ENCODE peak calls at places on chromosomes 5 and 9, in four cellular contexts. One of them, this sample, is unnamed.

GRCh38 chr9:137435980-137436760 is 5.0 kb downstream of the ENTPD8 start:
- DNase-seq in astrocyte of the spinal cord: peak
- DNase-seq in neuronal stem cell: no peak
- DNase-seq in NCI-H345: no peak
- DNase-seq in this sample: no peak

GRCh38 chr5:14729448-14730385 is 65.2 kb downstream of the OTULIN start:
- DNase-seq in astrocyte of the spinal cord: no peak
- DNase-seq in neuronal stem cell: no peak
- DNase-seq in NCI-H345: no peak
- DNase-seq in this sample: no peak

GRCh38 chr5:53100606-53101005 is 9.0 kb downstream of the MOCS2 start:
- DNase-seq in astrocyte of the spinal cord: no peak
- DNase-seq in neuronal stem cell: no peak
- DNase-seq in NCI-H345: no peak
- DNase-seq in this sample: no peak

GRCh38 chr5:131379723-131380122 is 115.9 kb downstream of the CDC42SE2 start:
- DNase-seq in astrocyte of the spinal cord: peak
- DNase-seq in neuronal stem cell: no peak
- DNase-seq in NCI-H345: no peak
- DNase-seq in this sample: no peak

GRCh38 chr5:34536699-34537098 is 119.4 kb upstream of the RAI14 start:
- DNase-seq in astrocyte of the spinal cord: no peak
- DNase-seq in neuronal stem cell: no peak
- DNase-seq in NCI-H345: no peak
- DNase-seq in this sample: no peak

GRCh38 chr5:93875693-93876092 is 134.3 kb upstream of the POU5F2 start:
- DNase-seq in astrocyte of the spinal cord: no peak
- DNase-seq in neuronal stem cell: no peak
- DNase-seq in NCI-H345: no peak
- DNase-seq in this sample: no peak

GRCh38 chr9:73176450-73176875 is 24.8 kb downstream of the ANXA1 start:
- DNase-seq in astrocyte of the spinal cord: peak
- DNase-seq in neuronal stem cell: no peak
- DNase-seq in NCI-H345: no peak
- DNase-seq in this sample: no peak

GRCh38 chr5:77305921-77306320 is 95.4 kb downstream of the PDE8B start:
- DNase-seq in astrocyte of the spinal cord: no peak
- DNase-seq in neuronal stem cell: no peak
- DNase-seq in NCI-H345: no peak
- DNase-seq in this sample: no peak

GRCh38 chr9:114080773-114081440 is 2.8 kb upstream of the AMBP start:
- DNase-seq in astrocyte of the spinal cord: no peak
- DNase-seq in neuronal stem cell: no peak
- DNase-seq in NCI-H345: no peak
- DNase-seq in this sample: no peak

GRCh38 chr9:124873664-124874063 is 11.7 kb downstream of the ARPC5L start:
- DNase-seq in astrocyte of the spinal cord: no peak
- DNase-seq in neuronal stem cell: no peak
- DNase-seq in NCI-H345: no peak
- DNase-seq in this sample: no peak

GRCh38 chr5:30832519-30832918 is 361.0 kb upstream of the CDH6 start:
- DNase-seq in astrocyte of the spinal cord: peak
- DNase-seq in neuronal stem cell: no peak
- DNase-seq in NCI-H345: peak
- DNase-seq in this sample: no peak

GRCh38 chr9:19934301-19934868 is 145.5 kb upstream of the SLC24A2 start:
- DNase-seq in astrocyte of the spinal cord: peak
- DNase-seq in neuronal stem cell: no peak
- DNase-seq in NCI-H345: no peak
- DNase-seq in this sample: no peak

GRCh38 chr5:92850886-92851285 is 730.1 kb downstream of the NR2F1-AS1 start:
- DNase-seq in astrocyte of the spinal cord: peak
- DNase-seq in neuronal stem cell: no peak
- DNase-seq in NCI-H345: no peak
- DNase-seq in this sample: no peak

GRCh38 chr9:29691758-29692407 is 2118.6 kb upstream of the C9orf72 start:
- DNase-seq in astrocyte of the spinal cord: peak
- DNase-seq in neuronal stem cell: peak
- DNase-seq in NCI-H345: peak
- DNase-seq in this sample: peak

GRCh38 chr5:135100011-135100410 is 66.0 kb upstream of the PITX1 start:
- DNase-seq in astrocyte of the spinal cord: no peak
- DNase-seq in neuronal stem cell: no peak
- DNase-seq in NCI-H345: no peak
- DNase-seq in this sample: no peak

GRCh38 chr9:90300901-90301688 is 341.5 kb downstream of the DIRAS2 start:
- DNase-seq in astrocyte of the spinal cord: peak
- DNase-seq in neuronal stem cell: no peak
- DNase-seq in NCI-H345: peak
- DNase-seq in this sample: peak

GRCh38 chr5:109739741-109740140 is 50.0 kb downstream of the MAN2A1 start:
- DNase-seq in astrocyte of the spinal cord: peak
- DNase-seq in neuronal stem cell: peak
- DNase-seq in NCI-H345: no peak
- DNase-seq in this sample: no peak

GRCh38 chr9:23751614-23752013 is 74.4 kb downstream of the ELAVL2 start:
- DNase-seq in astrocyte of the spinal cord: no peak
- DNase-seq in neuronal stem cell: no peak
- DNase-seq in NCI-H345: no peak
- DNase-seq in this sample: no peak

GRCh38 chr5:56673171-56673570 is 142.2 kb upstream of the MAP3K1 start:
- DNase-seq in astrocyte of the spinal cord: no peak
- DNase-seq in neuronal stem cell: no peak
- DNase-seq in NCI-H345: no peak
- DNase-seq in this sample: no peak

GRCh38 chr5:140833993-140834392 is at the start of gene PCDHA7:
- DNase-seq in astrocyte of the spinal cord: peak
- DNase-seq in neuronal stem cell: no peak
- DNase-seq in NCI-H345: peak
- DNase-seq in this sample: no peak